ENCODE peak calls at places on chromosomes 7 and 10, in four cellular contexts. One of them, this sample, is unnamed.

GRCh38 chr7:157481389-157481788 is 144.6 kb downstream of the DNAJB6 start:
- DNase-seq in ascending aorta: no peak
- DNase-seq in CD8-positive, alpha-beta T cell: no peak
- DNase-seq in lung: no peak
- DNase-seq in this sample: no peak

GRCh38 chr7:43199333-43199732 is 86.9 kb downstream of the HECW1 start:
- DNase-seq in CD8-positive, alpha-beta T cell: no peak
- DNase-seq in lung: no peak
- DNase-seq in ascending aorta: no peak
- DNase-seq in this sample: no peak

GRCh38 chr10:29876008-29876555 is 183.3 kb downstream of the JCAD start:
- DNase-seq in ascending aorta: peak; percentile 78
- DNase-seq in CD8-positive, alpha-beta T cell: no peak
- DNase-seq in lung: no peak
- DNase-seq in this sample: no peak

GRCh38 chr10:34462993-34463392 is 352.1 kb downstream of the PARD3 start:
- DNase-seq in ascending aorta: no peak
- DNase-seq in CD8-positive, alpha-beta T cell: no peak
- DNase-seq in lung: no peak
- DNase-seq in this sample: no peak

GRCh38 chr7:159030490-159031134 is 114.1 kb downstream of the VIPR2 start:
- DNase-seq in ascending aorta: peak; percentile 81
- DNase-seq in lung: peak; percentile 56
- DNase-seq in CD8-positive, alpha-beta T cell: no peak
- DNase-seq in this sample: no peak

GRCh38 chr7:130207642-130208041 is at the start of gene SSMEM1:
- DNase-seq in CD8-positive, alpha-beta T cell: no peak
- DNase-seq in lung: no peak
- DNase-seq in ascending aorta: no peak
- DNase-seq in this sample: no peak

GRCh38 chr10:7525314-7526016 is 114.6 kb upstream of the SFMBT2 start:
- DNase-seq in CD8-positive, alpha-beta T cell: peak; percentile 59
- DNase-seq in lung: peak; percentile 64
- DNase-seq in ascending aorta: peak; percentile 74
- DNase-seq in this sample: no peak

GRCh38 chr10:99461230-99461629 is 30.8 kb upstream of the GOT1 start:
- DNase-seq in lung: no peak
- DNase-seq in ascending aorta: no peak
- DNase-seq in CD8-positive, alpha-beta T cell: no peak
- DNase-seq in this sample: peak; percentile 5

GRCh38 chr7:88347098-88347497 is 40.4 kb upstream of the STEAP4 start:
- DNase-seq in ascending aorta: no peak
- DNase-seq in lung: peak; percentile 51
- DNase-seq in CD8-positive, alpha-beta T cell: no peak
- DNase-seq in this sample: no peak

GRCh38 chr10:130300608-130301025 is 164.4 kb downstream of the GLRX3 start:
- DNase-seq in ascending aorta: no peak
- DNase-seq in lung: peak; percentile 73
- DNase-seq in CD8-positive, alpha-beta T cell: peak; percentile 64
- DNase-seq in this sample: no peak

GRCh38 chr7:698515-699259 is 27.8 kb upstream of the DNAAF5 start:
- DNase-seq in ascending aorta: peak; percentile 30
- DNase-seq in CD8-positive, alpha-beta T cell: no peak
- DNase-seq in lung: no peak
- DNase-seq in this sample: no peak

GRCh38 chr7:137951700-137952099 is 50.2 kb downstream of the CREB3L2 start:
- DNase-seq in CD8-positive, alpha-beta T cell: no peak
- DNase-seq in lung: no peak
- DNase-seq in ascending aorta: no peak
- DNase-seq in this sample: no peak

GRCh38 chr10:6097063-6097462 is 8.2 kb downstream of the RBM17 start:
- DNase-seq in lung: no peak
- DNase-seq in ascending aorta: no peak
- DNase-seq in CD8-positive, alpha-beta T cell: no peak
- DNase-seq in this sample: no peak

GRCh38 chr7:51246258-51247245 is 70.1 kb downstream of the COBL start:
- DNase-seq in CD8-positive, alpha-beta T cell: no peak
- DNase-seq in ascending aorta: no peak
- DNase-seq in lung: no peak
- DNase-seq in this sample: no peak

GRCh38 chr10:29987471-29987870 is 71.9 kb downstream of the JCAD start:
- DNase-seq in CD8-positive, alpha-beta T cell: no peak
- DNase-seq in lung: no peak
- DNase-seq in ascending aorta: no peak
- DNase-seq in this sample: no peak

GRCh38 chr10:96651998-96652431 is 65.2 kb upstream of the TM9SF3 start:
- DNase-seq in ascending aorta: no peak
- DNase-seq in lung: no peak
- DNase-seq in CD8-positive, alpha-beta T cell: peak; percentile 71
- DNase-seq in this sample: no peak

DNA sequence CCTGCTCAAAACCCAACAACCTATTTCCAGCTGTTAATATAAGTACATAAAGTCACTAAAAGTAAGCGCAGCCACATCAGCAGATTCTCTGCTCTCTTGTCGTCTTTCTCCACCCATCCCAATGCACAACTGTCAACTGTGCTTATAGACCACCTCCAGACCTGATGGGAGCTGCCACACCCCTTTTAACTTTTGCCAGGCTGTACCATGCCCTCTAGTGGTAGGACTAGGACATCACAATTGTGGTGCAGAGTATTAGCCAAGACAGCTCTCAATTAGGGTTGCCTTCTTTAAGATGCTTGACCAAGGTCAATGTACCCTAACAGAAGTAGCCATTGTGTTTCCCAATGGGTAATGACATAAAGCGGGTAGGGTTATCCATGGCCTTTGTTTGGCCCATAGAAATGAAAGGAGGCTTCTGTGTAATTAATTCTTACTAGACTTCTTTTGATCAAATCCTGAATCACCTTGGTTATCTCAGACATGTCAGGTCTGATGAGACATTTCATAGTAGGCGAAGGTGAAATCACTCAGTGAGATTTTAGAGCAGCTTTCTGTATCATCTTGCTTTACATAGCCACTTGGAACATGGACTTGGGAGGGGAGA is 68.1 kb downstream of the SCRN1 start:
- DNase-seq in lung: no peak
- DNase-seq in ascending aorta: no peak
- DNase-seq in CD8-positive, alpha-beta T cell: peak; percentile 38
- DNase-seq in this sample: peak; percentile 19
- H3K36me3 ChIP-seq in lung: no peaks in the 10 kb centered on the region
- H3K36me3 ChIP-seq in ascending aorta: peaks cover 29% of the 10 kb centered on the region
- H3K36me3 ChIP-seq in CD8-positive, alpha-beta T cell: no peaks in the 10 kb centered on the region
- H3K36me3 ChIP-seq in this sample: no peaks in the 10 kb centered on the region

DNA sequence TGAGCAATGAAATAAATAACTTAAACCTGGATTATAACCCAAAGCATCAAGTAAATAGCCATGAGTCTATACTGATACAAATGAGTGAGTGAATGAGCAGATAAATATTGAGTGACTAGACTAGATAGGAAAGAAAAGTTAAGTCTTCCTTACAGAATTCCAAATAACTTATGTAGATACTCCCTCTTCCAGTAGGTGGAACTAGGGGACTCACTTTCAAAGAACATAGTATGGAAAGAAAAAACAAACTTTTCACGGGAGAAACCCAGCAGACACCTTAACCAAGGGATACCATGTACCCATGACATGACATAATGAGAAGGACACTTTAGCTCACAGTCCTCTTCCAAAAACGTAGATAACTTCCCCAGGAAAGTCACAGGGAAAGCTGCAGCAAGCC is 32.2 kb downstream of the CSGALNACT2 start:
- DNase-seq in lung: no peak
- DNase-seq in CD8-positive, alpha-beta T cell: no peak
- DNase-seq in ascending aorta: no peak
- DNase-seq in this sample: no peak
- TF ChIP-seq CTCF in lung: no peak
- TF ChIP-seq CTCF in CD8-positive, alpha-beta T cell: no peak
- TF ChIP-seq CTCF in ascending aorta: no peak
- TF ChIP-seq CTCF in this sample: peak; percentile 21

DNA sequence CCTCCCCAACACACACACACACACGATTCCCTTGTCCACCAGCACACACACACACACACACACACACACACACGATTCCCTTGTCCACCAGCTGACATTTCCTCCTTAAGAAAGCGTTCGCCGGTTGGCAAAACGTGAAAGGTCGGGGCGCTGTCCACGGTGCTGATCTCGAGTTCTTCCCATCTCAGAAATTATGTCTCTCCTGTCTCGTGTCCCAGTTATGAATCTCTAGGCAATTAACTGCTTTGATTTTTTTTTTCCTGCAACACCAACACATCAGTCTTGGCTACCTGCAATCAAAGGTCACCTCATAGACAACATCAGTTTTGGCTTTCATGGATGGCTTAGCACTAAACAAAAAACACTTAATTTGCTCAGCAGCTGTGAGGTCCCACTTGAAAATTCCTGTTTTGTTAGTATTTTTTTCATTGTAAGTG is 1.9 kb downstream of the INA start:
- DNase-seq in CD8-positive, alpha-beta T cell: no peak
- DNase-seq in ascending aorta: no peak
- DNase-seq in lung: peak; percentile 32
- DNase-seq in this sample: no peak
- H3K4me3 ChIP-seq in CD8-positive, alpha-beta T cell: no peak overlapping the region
- H3K4me3 ChIP-seq in ascending aorta: no peak overlapping the region
- H3K4me3 ChIP-seq in lung: no peak overlapping the region
- H3K4me3 ChIP-seq in this sample: no peak overlapping the region

DNA sequence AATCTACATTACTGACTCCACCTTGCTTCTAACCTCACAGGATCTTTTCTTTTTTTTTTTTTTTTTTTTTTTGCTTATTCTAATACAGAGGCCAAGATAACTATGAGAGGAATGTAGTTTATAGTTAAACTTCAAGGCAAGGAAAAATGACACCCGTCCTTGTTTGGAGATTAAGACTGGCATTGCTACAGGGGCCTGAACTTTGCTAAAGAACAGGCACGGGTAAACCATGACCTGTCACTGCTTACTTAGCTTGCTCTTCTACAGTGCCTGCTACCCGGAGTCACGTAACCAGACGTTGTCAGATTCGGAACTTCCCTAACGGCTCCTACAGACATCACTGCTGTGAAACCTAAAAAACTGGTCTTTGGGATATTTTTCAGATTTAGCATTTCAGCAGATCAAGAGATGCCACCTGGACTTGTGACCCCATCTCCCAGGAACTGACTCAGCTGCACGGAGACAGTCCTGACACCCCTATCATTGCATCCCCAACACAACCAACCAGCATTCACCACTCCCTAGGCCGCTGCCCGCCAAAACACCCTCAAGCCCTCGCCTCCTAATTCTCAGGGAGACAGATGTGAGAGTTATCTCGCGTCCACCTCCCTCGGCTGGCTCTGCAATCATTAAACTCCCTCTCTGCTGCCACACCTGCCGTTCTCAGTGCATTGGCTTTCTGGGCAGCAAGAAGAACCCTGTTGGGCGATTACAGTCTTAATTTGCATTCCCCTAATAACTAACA is 27.5 kb downstream of the MAD1L1 start:
- DNase-seq in lung: no peak
- DNase-seq in CD8-positive, alpha-beta T cell: no peak
- DNase-seq in ascending aorta: no peak
- DNase-seq in this sample: no peak
- H3K36me3 ChIP-seq in lung: no peaks in the 10 kb centered on the region
- H3K36me3 ChIP-seq in CD8-positive, alpha-beta T cell: no peaks in the 10 kb centered on the region
- H3K36me3 ChIP-seq in ascending aorta: no peaks in the 10 kb centered on the region
- H3K36me3 ChIP-seq in this sample: peaks cover 1% of the 10 kb centered on the region

DNA sequence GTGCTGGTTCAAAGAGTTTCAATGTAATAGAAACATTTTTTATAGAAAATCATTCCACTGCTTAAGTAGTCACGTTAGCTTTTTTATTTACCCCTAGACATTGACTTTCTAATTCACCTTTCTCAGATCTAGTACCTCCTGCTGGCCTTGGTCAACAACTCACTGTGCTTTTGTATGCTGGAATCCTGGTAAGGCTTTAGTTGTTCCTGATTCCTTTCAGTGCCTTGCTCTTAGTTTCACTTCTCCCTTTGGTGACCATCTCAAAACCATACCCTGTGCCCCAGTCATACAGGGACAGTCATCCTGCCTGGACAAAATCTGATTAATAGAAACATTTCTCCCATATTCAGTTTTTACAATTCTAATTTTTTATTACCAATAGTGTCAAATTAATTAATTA is 130.2 kb downstream of the GPR37 start:
- DNase-seq in lung: no peak
- DNase-seq in ascending aorta: no peak
- DNase-seq in CD8-positive, alpha-beta T cell: no peak
- DNase-seq in this sample: no peak
- TF ChIP-seq CTCF in lung: no peak
- TF ChIP-seq CTCF in ascending aorta: no peak
- TF ChIP-seq CTCF in CD8-positive, alpha-beta T cell: no peak
- TF ChIP-seq CTCF in this sample: no peak

GRCh38 chr7:50206521-50207250 is 97.8 kb upstream of the IKZF1 start:
- DNase-seq in CD8-positive, alpha-beta T cell: peak; percentile 89
- DNase-seq in ascending aorta: no peak
- DNase-seq in lung: no peak
- DNase-seq in this sample: no peak
- H3K4me3 ChIP-seq in CD8-positive, alpha-beta T cell: peak overlapping the region; percentile 12
- H3K4me3 ChIP-seq in ascending aorta: no peak overlapping the region
- H3K4me3 ChIP-seq in lung: no peak overlapping the region
- H3K4me3 ChIP-seq in this sample: no peak overlapping the region

GRCh38 chr10:67790534-67791408 is 47.2 kb downstream of the DNAJC12 start:
- DNase-seq in lung: no peak
- DNase-seq in CD8-positive, alpha-beta T cell: no peak
- DNase-seq in ascending aorta: no peak
- DNase-seq in this sample: peak; percentile 69
- H3K36me3 ChIP-seq in lung: no peaks in the 10 kb centered on the region
- H3K36me3 ChIP-seq in CD8-positive, alpha-beta T cell: no peaks in the 10 kb centered on the region
- H3K36me3 ChIP-seq in ascending aorta: no peaks in the 10 kb centered on the region
- H3K36me3 ChIP-seq in this sample: no peaks in the 10 kb centered on the region